ENCODE peak calls at places on chromosomes 13 and 19, in five cellular contexts. One of them, this sample, is unnamed. For H3K4me1, the result is how much of the 10 kb centered on the place peaks cover.

GRCh38 chr19:6970021-6970420 is 51.2 kb downstream of the MBD3L2B start:
- DNase-seq in stomach: no peak
- DNase-seq in mesenchymal stem cell: no peak
- DNase-seq in uterus: no peak
- DNase-seq in tibial nerve: no peak
- DNase-seq in this sample: no peak

GRCh38 chr19:6817179-6817578 is 44.7 kb downstream of the VAV1 start:
- DNase-seq in mesenchymal stem cell: no peak
- DNase-seq in uterus: no peak
- DNase-seq in tibial nerve: no peak
- DNase-seq in stomach: no peak
- DNase-seq in this sample: no peak

GRCh38 chr13:64925284-64925683 is 2304.9 kb downstream of the PCDH9 start:
- DNase-seq in mesenchymal stem cell: peak
- DNase-seq in stomach: no peak
- DNase-seq in tibial nerve: no peak
- DNase-seq in uterus: no peak
- DNase-seq in this sample: peak

GRCh38 chr19:20513179-20513934 is 52.2 kb downstream of the ZNF737 start:
- DNase-seq in stomach: no peak
- DNase-seq in mesenchymal stem cell: no peak
- DNase-seq in tibial nerve: no peak
- DNase-seq in uterus: no peak
- DNase-seq in this sample: no peak

GRCh38 chr13:38173403-38173802 is 176.2 kb upstream of the UFM1 start:
- DNase-seq in uterus: no peak
- DNase-seq in stomach: no peak
- DNase-seq in tibial nerve: no peak
- DNase-seq in mesenchymal stem cell: no peak
- DNase-seq in this sample: no peak

GRCh38 chr19:31586282-31586681 is 237.0 kb upstream of the TSHZ3 start:
- DNase-seq in mesenchymal stem cell: peak
- DNase-seq in uterus: no peak
- DNase-seq in stomach: no peak
- DNase-seq in tibial nerve: no peak
- DNase-seq in this sample: peak

GRCh38 chr13:31209172-31209818 is 9.5 kb downstream of the B3GLCT start:
- DNase-seq in stomach: peak
- DNase-seq in uterus: peak
- DNase-seq in mesenchymal stem cell: peak
- DNase-seq in tibial nerve: peak
- DNase-seq in this sample: no peak

GRCh38 chr13:95002126-95002525 is 289.8 kb upstream of the SOX21 start:
- DNase-seq in mesenchymal stem cell: no peak
- DNase-seq in stomach: no peak
- DNase-seq in uterus: no peak
- DNase-seq in tibial nerve: no peak
- DNase-seq in this sample: no peak

GRCh38 chr19:17686592-17687042 is 1.5 kb downstream of the UNC13A start:
- DNase-seq in tibial nerve: no peak
- DNase-seq in stomach: no peak
- DNase-seq in uterus: no peak
- DNase-seq in mesenchymal stem cell: peak
- DNase-seq in this sample: peak

GRCh38 chr13:26679945-26680516 is 80.6 kb downstream of the GPR12 start:
- DNase-seq in mesenchymal stem cell: peak
- DNase-seq in tibial nerve: no peak
- DNase-seq in uterus: no peak
- DNase-seq in stomach: no peak
- DNase-seq in this sample: no peak

GRCh38 chr13:94020833-94021232 is 458.6 kb downstream of the DCT start:
- DNase-seq in tibial nerve: no peak
- DNase-seq in stomach: no peak
- DNase-seq in mesenchymal stem cell: peak
- DNase-seq in uterus: no peak
- DNase-seq in this sample: no peak

GRCh38 chr13:44437356-44438233 is 64.0 kb downstream of the SERP2 start:
- DNase-seq in uterus: no peak
- DNase-seq in tibial nerve: no peak
- DNase-seq in mesenchymal stem cell: peak
- DNase-seq in stomach: no peak
- DNase-seq in this sample: peak

GRCh38 chr13:85657942-85658341 is 141.3 kb downstream of the SLITRK6 start:
- DNase-seq in mesenchymal stem cell: no peak
- DNase-seq in uterus: no peak
- DNase-seq in tibial nerve: no peak
- DNase-seq in stomach: no peak
- DNase-seq in this sample: no peak

GRCh38 chr13:43377149-43377548 is 353.8 kb downstream of the DNAJC15 start:
- DNase-seq in tibial nerve: no peak
- DNase-seq in stomach: no peak
- DNase-seq in mesenchymal stem cell: no peak
- DNase-seq in uterus: no peak
- DNase-seq in this sample: no peak

GRCh38 chr19:5850743-5851293 is 431 bp downstream of the FUT3 start:
- DNase-seq in stomach: peak
- DNase-seq in tibial nerve: no peak
- DNase-seq in mesenchymal stem cell: peak
- DNase-seq in uterus: peak
- DNase-seq in this sample: no peak

GRCh38 chr13:93316848-93317247 is 90.2 kb downstream of the GPC6 start:
- DNase-seq in mesenchymal stem cell: no peak
- DNase-seq in tibial nerve: no peak
- DNase-seq in uterus: no peak
- DNase-seq in stomach: no peak
- DNase-seq in this sample: no peak

GRCh38 chr19:34171539-34171876 is 796 bp upstream of the LSM14A start:
- DNase-seq in tibial nerve: no peak
- DNase-seq in uterus: no peak
- DNase-seq in mesenchymal stem cell: peak
- DNase-seq in stomach: no peak
- DNase-seq in this sample: no peak

GRCh38 chr19:1853295-1854031 is 5.2 kb upstream of the REXO1 start:
- DNase-seq in uterus: no peak
- DNase-seq in mesenchymal stem cell: peak
- DNase-seq in stomach: peak
- DNase-seq in tibial nerve: peak
- DNase-seq in this sample: peak

GRCh38 chr19:7182489-7182888 is 111.7 kb downstream of the INSR start:
- DNase-seq in mesenchymal stem cell: no peak
- DNase-seq in uterus: no peak
- DNase-seq in tibial nerve: no peak
- DNase-seq in stomach: no peak
- DNase-seq in this sample: no peak

GRCh38 chr19:2176336-2176994 is 12.7 kb downstream of the DOT1L start:
- DNase-seq in mesenchymal stem cell: no peak
- DNase-seq in stomach: no peak
- DNase-seq in uterus: no peak
- DNase-seq in tibial nerve: no peak
- DNase-seq in this sample: peak

GRCh38 chr19:18940791-18941627 is at the start of gene HOMER3:
- DNase-seq in mesenchymal stem cell: peak
- DNase-seq in uterus: peak
- DNase-seq in tibial nerve: peak
- DNase-seq in stomach: peak
- DNase-seq in this sample: peak

GRCh38 chr13:113934576-113934975 is 39.3 kb downstream of the C13orf46 start:
- DNase-seq in tibial nerve: no peak
- DNase-seq in stomach: no peak
- DNase-seq in uterus: peak
- DNase-seq in mesenchymal stem cell: no peak
- DNase-seq in this sample: no peak

GRCh38 chr13:110528371-110528770 is 33.2 kb downstream of the RAB20 start:
- DNase-seq in tibial nerve: peak
- DNase-seq in uterus: no peak
- DNase-seq in mesenchymal stem cell: peak
- DNase-seq in stomach: no peak
- DNase-seq in this sample: no peak

GRCh38 chr13:59774511-59774911 is 389.2 kb downstream of the DIAPH3 start:
- DNase-seq in uterus: no peak
- DNase-seq in tibial nerve: no peak
- DNase-seq in mesenchymal stem cell: peak
- DNase-seq in stomach: no peak
- DNase-seq in this sample: no peak

GRCh38 chr19:41774515-41774980 is 19.2 kb downstream of the CEACAM6 start:
- DNase-seq in mesenchymal stem cell: no peak
- DNase-seq in tibial nerve: no peak
- DNase-seq in uterus: no peak
- DNase-seq in stomach: peak
- DNase-seq in this sample: no peak

GRCh38 chr13:93080166-93080565 is 146.4 kb upstream of the GPC6 start:
- DNase-seq in tibial nerve: no peak
- DNase-seq in stomach: no peak
- DNase-seq in mesenchymal stem cell: no peak
- DNase-seq in uterus: no peak
- DNase-seq in this sample: no peak

GRCh38 chr13:54563286-54563685 is 1534.7 kb downstream of the OLFM4 start:
- DNase-seq in stomach: no peak
- DNase-seq in tibial nerve: no peak
- DNase-seq in uterus: no peak
- DNase-seq in mesenchymal stem cell: no peak
- DNase-seq in this sample: no peak

GRCh38 chr19:45283443-45284033 is 32.5 kb downstream of the MARK4 start:
- DNase-seq in tibial nerve: no peak
- DNase-seq in uterus: no peak
- DNase-seq in mesenchymal stem cell: no peak
- DNase-seq in stomach: no peak
- DNase-seq in this sample: no peak

GRCh38 chr19:12783849-12784393 is 7.4 kb upstream of the JUNB start:
- DNase-seq in tibial nerve: no peak
- DNase-seq in mesenchymal stem cell: peak
- DNase-seq in stomach: no peak
- DNase-seq in uterus: peak
- DNase-seq in this sample: no peak

GRCh38 chr19:12783226-12783848 is 7.9 kb upstream of the JUNB start:
- DNase-seq in uterus: peak
- DNase-seq in mesenchymal stem cell: peak
- DNase-seq in tibial nerve: no peak
- DNase-seq in stomach: no peak
- DNase-seq in this sample: peak

GRCh38 chr19:12784394-12784870 is 6.9 kb upstream of the JUNB start:
- DNase-seq in stomach: no peak
- DNase-seq in tibial nerve: no peak
- DNase-seq in mesenchymal stem cell: peak
- DNase-seq in uterus: no peak
- DNase-seq in this sample: no peak

GRCh38 chr19:12782424-12783225 is 7.3 kb upstream of the HOOK2 start:
- DNase-seq in mesenchymal stem cell: peak
- DNase-seq in tibial nerve: peak
- DNase-seq in stomach: peak
- DNase-seq in uterus: peak
- DNase-seq in this sample: peak

DNA sequence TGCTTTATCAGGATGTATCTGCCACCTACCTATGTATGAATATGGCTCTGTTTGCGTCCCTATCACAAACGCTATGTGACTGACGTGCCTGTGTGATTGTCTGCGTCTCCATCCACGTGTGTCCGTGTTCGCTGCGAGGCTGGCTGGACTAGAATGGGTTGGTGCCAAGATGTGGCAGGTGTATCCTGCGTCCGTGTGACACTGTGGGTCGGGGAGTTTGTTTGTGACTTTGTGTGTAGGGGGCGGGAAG is 6.7 kb upstream of the HOOK2 start:
- DNase-seq in mesenchymal stem cell: no peak
- DNase-seq in uterus: no peak
- DNase-seq in stomach: no peak
- DNase-seq in tibial nerve: peak
- DNase-seq in this sample: no peak
- H3K4me1 ChIP-seq in mesenchymal stem cell: half or more
- H3K4me1 ChIP-seq in uterus: under half
- H3K4me1 ChIP-seq in stomach: half or more
- H3K4me1 ChIP-seq in tibial nerve: half or more
- H3K4me1 ChIP-seq in this sample: half or more

DNA sequence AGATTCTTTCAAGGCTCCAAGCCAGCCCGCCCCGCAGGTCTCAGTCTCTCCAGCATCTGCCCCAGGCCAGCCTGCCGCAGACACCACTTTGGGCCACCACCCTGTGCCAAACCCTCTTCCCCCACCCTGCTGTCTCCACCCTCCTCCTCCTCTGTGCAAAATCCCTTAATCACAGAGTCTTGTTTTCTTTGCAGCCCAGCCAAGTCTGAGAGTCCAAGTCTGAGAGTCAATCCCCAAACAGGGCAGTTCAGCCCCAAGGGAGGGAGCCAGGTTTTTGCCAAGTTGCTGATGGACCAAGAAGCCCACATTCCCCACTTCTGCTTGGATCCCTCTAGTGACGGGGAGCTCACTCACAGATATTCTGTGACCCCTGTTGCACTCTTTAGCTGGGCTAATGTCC is 3.1 kb downstream of the ADAMTS10 start:
- DNase-seq in tibial nerve: no peak
- DNase-seq in mesenchymal stem cell: no peak
- DNase-seq in uterus: no peak
- DNase-seq in stomach: no peak
- DNase-seq in this sample: no peak
- H3K27ac ChIP-seq in tibial nerve: no peak
- H3K27ac ChIP-seq in mesenchymal stem cell: no peak
- H3K27ac ChIP-seq in uterus: no peak
- H3K27ac ChIP-seq in stomach: no peak
- H3K27ac ChIP-seq in this sample: no peak

DNA sequence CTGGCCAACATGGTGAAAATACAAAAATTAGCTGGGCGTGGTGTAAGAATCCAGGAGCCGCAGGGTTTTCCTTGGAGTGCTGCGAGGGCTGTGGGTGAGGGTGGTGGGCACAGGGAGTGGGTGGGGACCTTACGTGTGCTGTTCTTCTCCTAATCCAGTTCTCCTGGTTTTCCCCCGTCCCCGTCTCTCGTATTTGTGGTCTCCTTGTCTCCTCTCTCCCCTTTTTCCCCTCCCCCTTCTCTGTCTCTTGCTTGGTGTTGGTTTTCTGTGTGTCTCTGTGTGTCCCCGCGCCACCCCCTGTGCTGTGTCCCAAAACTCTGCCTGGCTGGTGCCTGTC is 1.7 kb downstream of the SELENOW start:
- DNase-seq in stomach: no peak
- DNase-seq in uterus: no peak
- DNase-seq in tibial nerve: no peak
- DNase-seq in mesenchymal stem cell: no peak
- DNase-seq in this sample: no peak
- H3K4me1 ChIP-seq in stomach: under half
- H3K4me1 ChIP-seq in uterus: under half
- H3K4me1 ChIP-seq in tibial nerve: under half
- H3K4me1 ChIP-seq in mesenchymal stem cell: under half
- H3K4me1 ChIP-seq in this sample: under half

DNA sequence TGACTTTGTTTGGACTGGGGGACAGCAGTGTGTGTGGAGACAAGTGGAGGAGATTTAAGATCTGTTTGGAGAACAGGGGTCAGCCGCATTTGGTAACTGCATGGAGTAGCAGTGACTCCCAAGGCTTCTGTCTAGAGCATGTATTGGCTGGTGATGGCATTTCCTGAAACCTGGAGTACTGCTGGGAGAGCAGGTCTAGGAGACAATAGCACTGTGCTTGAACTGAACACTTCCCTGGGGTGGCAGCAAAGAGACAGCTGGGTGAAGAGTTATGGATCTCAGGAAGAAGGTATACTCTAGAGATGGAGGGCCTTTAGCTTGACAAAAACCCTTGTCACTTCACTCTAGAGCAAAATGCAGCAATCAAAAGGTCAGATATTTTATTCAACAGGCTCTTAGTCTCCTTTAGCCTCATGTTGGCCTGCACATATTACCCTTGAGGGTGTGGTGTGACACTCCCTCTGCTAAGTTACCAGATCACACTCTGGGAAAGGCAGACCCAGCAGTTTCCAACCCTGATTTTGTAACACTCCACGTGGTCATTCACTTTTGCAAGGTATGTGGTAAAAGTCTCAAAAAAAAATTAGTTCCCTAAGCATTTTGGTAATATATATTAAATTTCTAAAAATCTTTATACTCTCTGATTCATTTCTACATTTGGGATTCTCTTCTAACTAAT is 70.2 kb downstream of the DHRS12 start:
- DNase-seq in uterus: no peak
- DNase-seq in mesenchymal stem cell: peak
- DNase-seq in tibial nerve: peak
- DNase-seq in stomach: no peak
- DNase-seq in this sample: no peak
- H3K27ac ChIP-seq in uterus: no peak
- H3K27ac ChIP-seq in mesenchymal stem cell: no peak
- H3K27ac ChIP-seq in tibial nerve: peak
- H3K27ac ChIP-seq in stomach: peak
- H3K27ac ChIP-seq in this sample: no peak